ENCODE peak calls at places on chromosomes 16 and 17, in seven cellular contexts. L, S, U, Y, P, G and H are unnamed samples.

GRCh38 chr16:56481468-56482112 is 30.2 kb downstream of the OGFOD1 start:
- DNase-seq in L (no peak), S (no peak), U (no peak), Y (peak; percentile 23), P (no peak), G (no peak), H (no peak)

GRCh38 chr17:33701910-33702309 is 408.8 kb upstream of the ASIC2 start:
- DNase-seq in L (no peak), S (no peak), U (no peak), Y (no peak), P (no peak), G (no peak), H (no peak)

GRCh38 chr16:56985962-56986360 is 3.4 kb upstream of the NLRC5 start:
- DNase-seq in L (no peak), S (no peak), U (no peak), Y (no peak), P (no peak), G (no peak), H (no peak)

GRCh38 chr16:66553223-66553622 is 847 bp downstream of the CKLF start:
- DNase-seq in L (no peak), S (no peak), U (no peak), Y (peak; percentile 30), P (no peak), G (peak; percentile 6), H (no peak)

GRCh38 chr17:16398270-16399267 is 16.8 kb upstream of the TRPV2 start:
- DNase-seq in L (no peak), S (no peak), U (no peak), Y (no peak), P (no peak), G (no peak), H (no peak)

GRCh38 chr17:58192612-58193011 is at the start of gene EPX:
- DNase-seq in L (no peak), S (no peak), U (no peak), Y (no peak), P (no peak), G (no peak), H (no peak)

GRCh38 chr16:78916928-78917545 is 683.5 kb downstream of the MAF start:
- DNase-seq in L (no peak), S (no peak), U (no peak), Y (no peak), P (no peak), G (no peak), H (no peak)

GRCh38 chr17:41404024-41404651 is 6.7 kb upstream of the KRT31 start:
- DNase-seq in L (no peak), S (peak; percentile 63), U (no peak), Y (peak; percentile 97), P (no peak), G (no peak), H (no peak)

GRCh38 chr17:14792751-14793150 is 472.4 kb downstream of the PMP22 start:
- DNase-seq in L (no peak), S (peak; percentile 35), U (no peak), Y (no peak), P (no peak), G (no peak), H (no peak)

GRCh38 chr16:3672571-3673041 is 18.1 kb downstream of the DNASE1 start:
- DNase-seq in L (no peak), S (no peak), U (no peak), Y (no peak), P (no peak), G (no peak), H (no peak)

GRCh38 chr17:66002807-66003206 is 189.1 kb downstream of the CEP112 start:
- DNase-seq in L (no peak), S (no peak), U (no peak), Y (no peak), P (no peak), G (no peak), H (no peak)

GRCh38 chr16:73064227-73064995 is 16.5 kb upstream of the ZFHX3 start:
- DNase-seq in L (no peak), S (no peak), U (no peak), Y (peak; percentile 89), P (no peak), G (no peak), H (no peak)

GRCh38 chr16:75385507-75386152 is 47.7 kb downstream of the CFDP1 start:
- DNase-seq in L (no peak), S (peak; percentile 84), U (peak; percentile 80), Y (peak; percentile 93), P (no peak), G (peak; percentile 1), H (no peak)

GRCh38 chr17:60720763-60721531 is 43.3 kb downstream of the BCAS3 start:
- DNase-seq in L (no peak), S (peak; percentile 83), U (peak; percentile 74), Y (peak; percentile 76), P (no peak), G (peak; percentile 21), H (no peak)

GRCh38 chr17:50207792-50208567 is 6.5 kb upstream of the COL1A1 start:
- DNase-seq in L (no peak), S (peak; percentile 11), U (no peak), Y (no peak), P (no peak), G (no peak), H (no peak)

GRCh38 chr17:77723071-77723908 is 235.2 kb upstream of the TNRC6C start:
- DNase-seq in L (peak; percentile 50), S (no peak), U (no peak), Y (no peak), P (no peak), G (no peak), H (no peak)

GRCh38 chr16:15640966-15641365 is 2.0 kb downstream of the MARF1 start:
- DNase-seq in L (no peak), S (no peak), U (no peak), Y (no peak), P (no peak), G (no peak), H (no peak)
- H3K4me1 ChIP-seq in L (peaks cover 38% of the 10 kb centered on the region), S (peaks cover 10% of the 10 kb centered on the region), U (peaks cover 6% of the 10 kb centered on the region), Y (peaks cover 27% of the 10 kb centered on the region), P (peaks cover 20% of the 10 kb centered on the region), G (peaks cover 31% of the 10 kb centered on the region), H (peaks cover 28% of the 10 kb centered on the region)

DNA sequence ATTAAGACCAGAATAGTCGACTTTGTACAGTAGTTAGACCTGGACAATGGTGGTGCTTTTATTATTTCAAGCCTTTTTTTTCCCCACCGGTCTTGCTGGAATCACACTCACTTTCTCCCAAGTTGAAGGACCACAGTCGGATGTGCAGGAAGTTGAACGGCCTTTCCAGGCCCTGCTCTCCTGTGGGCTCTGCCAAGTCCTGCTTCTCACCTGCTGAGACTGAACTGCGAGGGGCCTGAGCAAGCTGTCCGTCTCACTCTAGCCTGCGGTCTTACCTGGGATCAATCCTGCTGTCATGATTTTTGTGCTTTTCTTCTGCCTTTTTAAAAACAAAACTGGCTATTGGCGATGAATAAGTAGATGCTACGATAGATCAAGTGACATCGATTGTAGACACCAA is 1.3 kb downstream of the TLCD3A start:
- DNase-seq in L (no peak), S (no peak), U (no peak), Y (no peak), P (no peak), G (no peak), H (no peak)
- H3K4me3 ChIP-seq in L (peak overlapping the region; percentile 82), S (peak overlapping the region; percentile 85), U (peak overlapping the region; percentile 96), Y (peak overlapping the region; percentile 86), P (peak overlapping the region; percentile 82), G (no peak overlapping the region), H (peak overlapping the region; percentile 81)

GRCh38 chr17:75845933-75846700 is 1.9 kb upstream of the UNC13D start:
- DNase-seq in L (no peak), S (no peak), U (no peak), Y (no peak), P (no peak), G (no peak), H (no peak)

GRCh38 chr17:75847595-75848522 is 3.7 kb upstream of the UNC13D start:
- DNase-seq in L (no peak), S (no peak), U (no peak), Y (no peak), P (no peak), G (no peak), H (no peak)

GRCh38 chr17:75845058-75845711 is 981 bp upstream of the UNC13D start:
- DNase-seq in L (peak; percentile 93), S (peak; percentile 85), U (peak; percentile 84), Y (peak; percentile 84), P (peak; percentile 93), G (peak; percentile 52), H (peak; percentile 76)

GRCh38 chr17:75848523-75849303 is 4.5 kb upstream of the UNC13D start:
- DNase-seq in L (peak; percentile 86), S (peak; percentile 86), U (peak; percentile 79), Y (peak; percentile 57), P (peak; percentile 86), G (peak; percentile 74), H (no peak)

DNA sequence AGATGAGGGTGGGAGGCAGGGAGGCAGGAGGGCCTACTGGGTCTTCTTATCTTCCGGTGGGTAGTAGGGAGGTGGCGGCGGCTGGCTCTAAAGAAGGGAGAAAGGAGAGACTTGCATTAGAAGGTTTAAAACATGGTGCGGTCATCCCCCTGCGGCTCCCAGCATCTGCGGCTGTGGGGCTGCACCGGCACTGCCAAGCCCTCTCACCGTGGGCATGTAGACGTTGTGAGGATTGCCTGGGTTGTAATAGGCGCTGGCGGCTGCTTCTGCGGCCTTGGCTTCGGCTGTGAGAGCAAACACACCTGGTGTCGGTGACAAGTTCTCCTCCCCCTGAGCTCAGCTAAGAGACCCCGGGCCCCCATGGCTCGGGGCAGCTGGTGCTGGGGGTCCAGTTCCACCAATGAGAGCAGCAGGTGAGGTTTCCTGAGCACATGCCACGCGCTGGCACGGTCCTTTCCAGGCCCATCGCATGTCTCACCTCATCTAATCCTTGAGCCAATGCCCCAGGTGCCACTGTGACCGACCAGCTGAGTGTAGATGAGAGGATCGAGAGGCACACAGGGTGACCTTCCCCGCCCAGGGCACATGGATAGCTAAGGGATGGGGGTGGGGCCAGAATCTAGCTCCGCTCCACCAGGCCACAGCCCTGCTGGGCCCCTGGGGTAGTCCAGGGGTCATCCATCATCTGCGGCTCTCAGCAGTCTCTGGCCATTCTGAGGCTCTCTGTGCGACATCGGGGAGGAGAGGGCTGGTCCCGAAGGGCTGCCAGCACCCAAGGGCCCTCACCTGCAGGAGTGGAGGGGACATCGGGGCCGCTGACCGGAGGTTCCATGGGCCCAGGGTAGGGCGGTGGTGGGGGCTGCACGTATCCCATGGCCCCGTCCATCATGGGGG is 2.7 kb upstream of the UNC13D start:
- DNase-seq in L (peak; percentile 69), S (no peak), U (peak; percentile 44), Y (no peak), P (no peak), G (no peak), H (no peak)
- H3K4me1 ChIP-seq in L (peaks cover 63% of the 10 kb centered on the region), S (peaks cover 22% of the 10 kb centered on the region), U (peaks cover 23% of the 10 kb centered on the region), Y (peaks cover 3% of the 10 kb centered on the region), P (peaks cover 49% of the 10 kb centered on the region), G (peaks cover 37% of the 10 kb centered on the region), H (peaks cover 37% of the 10 kb centered on the region)

GRCh38 chr17:40015998-40016691 is 905 bp downstream of the CSF3 start:
- DNase-seq in L (no peak), S (no peak), U (no peak), Y (no peak), P (no peak), G (no peak), H (no peak)

GRCh38 chr17:40016692-40017000 is 1.4 kb downstream of the CSF3 start:
- DNase-seq in L (no peak), S (no peak), U (no peak), Y (no peak), P (no peak), G (no peak), H (no peak)

GRCh38 chr17:40014375-40014980 is 762 bp upstream of the CSF3 start:
- DNase-seq in L (no peak), S (no peak), U (no peak), Y (no peak), P (no peak), G (no peak), H (no peak)

GRCh38 chr17:40017422-40018080 is 2.3 kb downstream of the CSF3 start:
- DNase-seq in L (no peak), S (no peak), U (no peak), Y (no peak), P (no peak), G (no peak), H (no peak)

GRCh38 chr17:40015005-40015997 is at the start of gene CSF3:
- DNase-seq in L (no peak), S (peak; percentile 33), U (no peak), Y (no peak), P (peak; percentile 76), G (no peak), H (no peak)
- H3K4me3 ChIP-seq in L (no peak within 1 kb of the TSS), S (no peak within 1 kb of the TSS), U (no peak within 1 kb of the TSS), Y (no peak within 1 kb of the TSS), P (no peak within 1 kb of the TSS), G (no peak within 1 kb of the TSS), H (no peak within 1 kb of the TSS)